ENCODE peak calls at places on chromosomes 11 and 22, in nine cellular contexts. O, R, Y, W, D, P, E, K and G are unnamed samples.

GRCh38 chr11:65777821-65778361 is 2.9 kb downstream of the AP5B1 start:
- DNase-seq in W (no peak), Y (no peak), P (no peak), D (no peak), O (no peak), R (peak; percentile 43), E (no peak), K (no peak), G (no peak)

GRCh38 chr11:123302751-123303195 is 107.7 kb upstream of the CLMP start:
- DNase-seq in Y (no peak), K (no peak), R (no peak), P (peak; percentile 72), D (peak; percentile 35), E (no peak), W (no peak), O (no peak), G (no peak)

GRCh38 chr11:86172894-86173293 is 71.7 kb upstream of the EED start:
- DNase-seq in W (no peak), R (no peak), E (no peak), P (no peak), K (no peak), Y (no peak), O (no peak), D (no peak), G (no peak)

GRCh38 chr11:93895106-93895862 is 44.9 kb upstream of the VSTM5 start:
- DNase-seq in W (peak; percentile 88), K (peak; percentile 49), D (peak; percentile 64), O (no peak), E (no peak), P (peak; percentile 21), R (no peak), Y (peak; percentile 11), G (no peak)

GRCh38 chr22:22197993-22198402 is 46.6 kb upstream of the VPREB1 start:
- DNase-seq in P (no peak), D (no peak), O (no peak), K (no peak), R (no peak), E (no peak), Y (no peak), W (no peak), G (no peak)

GRCh38 chr11:68142028-68142412 is 20.8 kb upstream of the CHKA start:
- DNase-seq in P (no peak), O (no peak), W (no peak), R (no peak), Y (no peak), E (no peak), K (no peak), D (no peak), G (no peak)

GRCh38 chr11:10181811-10182210 is 112.2 kb downstream of the SBF2 start:
- DNase-seq in W (peak; percentile 18), E (no peak), P (peak; percentile 10), D (peak; percentile 34), O (no peak), K (no peak), R (no peak), Y (no peak), G (no peak)

GRCh38 chr11:4115128-4115527 is 20.5 kb downstream of the RRM1 start:
- DNase-seq in D (no peak), W (no peak), E (no peak), K (no peak), R (no peak), P (no peak), O (no peak), Y (no peak), G (no peak)